ENCODE peak calls at places on chromosome 19, in seven cellular contexts. One of them, this sample, is unnamed.

GRCh38 chr19:15274477-15274876 is 42.2 kb upstream of the EPHX3 start:
- DNase-seq in foreskin fibroblast: no peak
- DNase-seq in GM10248: no peak
- DNase-seq in nephron progenitor cell: no peak
- DNase-seq in fibroblast of the aortic adventitia: no peak
- DNase-seq in cardiac fibroblast: no peak
- DNase-seq in CD8-positive, alpha-beta T cell: no peak
- DNase-seq in this sample: no peak

GRCh38 chr19:14002571-14003278 is 3.4 kb downstream of the RFX1 start:
- DNase-seq in foreskin fibroblast: no peak
- DNase-seq in GM10248: peak
- DNase-seq in nephron progenitor cell: no peak
- DNase-seq in fibroblast of the aortic adventitia: no peak
- DNase-seq in cardiac fibroblast: no peak
- DNase-seq in CD8-positive, alpha-beta T cell: no peak
- DNase-seq in this sample: no peak

GRCh38 chr19:46860846-46861690 is at the start of gene ARHGAP35:
- DNase-seq in foreskin fibroblast: peak
- DNase-seq in GM10248: peak
- DNase-seq in nephron progenitor cell: peak
- DNase-seq in fibroblast of the aortic adventitia: no peak
- DNase-seq in cardiac fibroblast: peak
- DNase-seq in CD8-positive, alpha-beta T cell: no peak
- DNase-seq in this sample: no peak

GRCh38 chr19:1385816-1386215 is 2.1 kb downstream of the NDUFS7 start:
- DNase-seq in foreskin fibroblast: no peak
- DNase-seq in GM10248: no peak
- DNase-seq in nephron progenitor cell: no peak
- DNase-seq in fibroblast of the aortic adventitia: no peak
- DNase-seq in cardiac fibroblast: no peak
- DNase-seq in CD8-positive, alpha-beta T cell: no peak
- DNase-seq in this sample: no peak

GRCh38 chr19:19488041-19488874 is 27.1 kb downstream of the TSSK6 start:
- DNase-seq in foreskin fibroblast: peak
- DNase-seq in GM10248: no peak
- DNase-seq in nephron progenitor cell: no peak
- DNase-seq in fibroblast of the aortic adventitia: peak
- DNase-seq in cardiac fibroblast: peak
- DNase-seq in CD8-positive, alpha-beta T cell: no peak
- DNase-seq in this sample: no peak

GRCh38 chr19:19549804-19550453 is 11.9 kb downstream of the CILP2 start:
- DNase-seq in foreskin fibroblast: no peak
- DNase-seq in GM10248: no peak
- DNase-seq in nephron progenitor cell: no peak
- DNase-seq in fibroblast of the aortic adventitia: no peak
- DNase-seq in cardiac fibroblast: no peak
- DNase-seq in CD8-positive, alpha-beta T cell: no peak
- DNase-seq in this sample: no peak

GRCh38 chr19:34962281-34962944 is 1.6 kb downstream of the ZNF792 start:
- DNase-seq in foreskin fibroblast: no peak
- DNase-seq in GM10248: no peak
- DNase-seq in nephron progenitor cell: no peak
- DNase-seq in fibroblast of the aortic adventitia: peak
- DNase-seq in cardiac fibroblast: no peak
- DNase-seq in CD8-positive, alpha-beta T cell: no peak
- DNase-seq in this sample: no peak

GRCh38 chr19:42989851-42990250 is 36.4 kb downstream of the PSG11 start:
- DNase-seq in foreskin fibroblast: no peak
- DNase-seq in GM10248: no peak
- DNase-seq in nephron progenitor cell: no peak
- DNase-seq in fibroblast of the aortic adventitia: no peak
- DNase-seq in cardiac fibroblast: no peak
- DNase-seq in CD8-positive, alpha-beta T cell: no peak
- DNase-seq in this sample: no peak

GRCh38 chr19:56538761-56539263 is at the start of gene ZFP28:
- DNase-seq in foreskin fibroblast: no peak
- DNase-seq in GM10248: no peak
- DNase-seq in nephron progenitor cell: peak
- DNase-seq in fibroblast of the aortic adventitia: no peak
- DNase-seq in cardiac fibroblast: no peak
- DNase-seq in CD8-positive, alpha-beta T cell: no peak
- DNase-seq in this sample: peak

GRCh38 chr19:45693168-45693788 is 812 bp downstream of the QPCTL start:
- DNase-seq in foreskin fibroblast: peak
- DNase-seq in GM10248: peak
- DNase-seq in nephron progenitor cell: peak
- DNase-seq in fibroblast of the aortic adventitia: peak
- DNase-seq in cardiac fibroblast: peak
- DNase-seq in CD8-positive, alpha-beta T cell: peak
- DNase-seq in this sample: peak

GRCh38 chr19:2084993-2085720 is 11.0 kb downstream of the MOB3A start:
- DNase-seq in foreskin fibroblast: peak
- DNase-seq in GM10248: peak
- DNase-seq in nephron progenitor cell: no peak
- DNase-seq in fibroblast of the aortic adventitia: no peak
- DNase-seq in cardiac fibroblast: peak
- DNase-seq in CD8-positive, alpha-beta T cell: peak
- DNase-seq in this sample: no peak

GRCh38 chr19:49492573-49493411 is 3.4 kb upstream of the RPS11 start:
- DNase-seq in foreskin fibroblast: peak
- DNase-seq in GM10248: no peak
- DNase-seq in nephron progenitor cell: no peak
- DNase-seq in fibroblast of the aortic adventitia: peak
- DNase-seq in cardiac fibroblast: peak
- DNase-seq in CD8-positive, alpha-beta T cell: no peak
- DNase-seq in this sample: no peak

GRCh38 chr19:2294377-2295335 is 12.7 kb upstream of the PEAK3 start:
- DNase-seq in foreskin fibroblast: peak
- DNase-seq in GM10248: no peak
- DNase-seq in nephron progenitor cell: no peak
- DNase-seq in fibroblast of the aortic adventitia: peak
- DNase-seq in cardiac fibroblast: peak
- DNase-seq in CD8-positive, alpha-beta T cell: no peak
- DNase-seq in this sample: no peak

GRCh38 chr19:46412034-46412982 is 1.1 kb downstream of the CCDC8 start:
- DNase-seq in foreskin fibroblast: peak
- DNase-seq in GM10248: no peak
- DNase-seq in nephron progenitor cell: no peak
- DNase-seq in fibroblast of the aortic adventitia: no peak
- DNase-seq in cardiac fibroblast: no peak
- DNase-seq in CD8-positive, alpha-beta T cell: no peak
- DNase-seq in this sample: no peak

GRCh38 chr19:48391100-48392005 is at the start of gene KDELR1:
- DNase-seq in foreskin fibroblast: peak
- DNase-seq in GM10248: peak
- DNase-seq in nephron progenitor cell: peak
- DNase-seq in fibroblast of the aortic adventitia: peak
- DNase-seq in cardiac fibroblast: peak
- DNase-seq in CD8-positive, alpha-beta T cell: peak
- DNase-seq in this sample: peak

GRCh38 chr19:13623686-13624405 is 117.6 kb upstream of the CACNA1A start:
- DNase-seq in foreskin fibroblast: no peak
- DNase-seq in GM10248: no peak
- DNase-seq in nephron progenitor cell: no peak
- DNase-seq in fibroblast of the aortic adventitia: no peak
- DNase-seq in cardiac fibroblast: no peak
- DNase-seq in CD8-positive, alpha-beta T cell: no peak
- DNase-seq in this sample: no peak

GRCh38 chr19:3512562-3512961 is 6.5 kb downstream of the FZR1 start:
- DNase-seq in foreskin fibroblast: no peak
- DNase-seq in GM10248: no peak
- DNase-seq in nephron progenitor cell: no peak
- DNase-seq in fibroblast of the aortic adventitia: no peak
- DNase-seq in cardiac fibroblast: no peak
- DNase-seq in CD8-positive, alpha-beta T cell: no peak
- DNase-seq in this sample: no peak

GRCh38 chr19:14507704-14508246 is 10.4 kb downstream of the DNAJB1 start:
- DNase-seq in foreskin fibroblast: peak
- DNase-seq in GM10248: no peak
- DNase-seq in nephron progenitor cell: no peak
- DNase-seq in fibroblast of the aortic adventitia: peak
- DNase-seq in cardiac fibroblast: peak
- DNase-seq in CD8-positive, alpha-beta T cell: no peak
- DNase-seq in this sample: no peak

GRCh38 chr19:15836595-15837398 is 21.3 kb upstream of the OR10H1 start:
- DNase-seq in foreskin fibroblast: peak
- DNase-seq in GM10248: peak
- DNase-seq in nephron progenitor cell: no peak
- DNase-seq in fibroblast of the aortic adventitia: peak
- DNase-seq in cardiac fibroblast: peak
- DNase-seq in CD8-positive, alpha-beta T cell: peak
- DNase-seq in this sample: no peak

GRCh38 chr19:52520013-52520412 is 7.5 kb upstream of the ZNF808 start:
- DNase-seq in foreskin fibroblast: no peak
- DNase-seq in GM10248: no peak
- DNase-seq in nephron progenitor cell: no peak
- DNase-seq in fibroblast of the aortic adventitia: no peak
- DNase-seq in cardiac fibroblast: no peak
- DNase-seq in CD8-positive, alpha-beta T cell: no peak
- DNase-seq in this sample: no peak

GRCh38 chr19:4851551-4852290 is 15.7 kb downstream of the PLIN3 start:
- DNase-seq in foreskin fibroblast: peak
- DNase-seq in GM10248: peak
- DNase-seq in nephron progenitor cell: peak
- DNase-seq in fibroblast of the aortic adventitia: peak
- DNase-seq in cardiac fibroblast: peak
- DNase-seq in CD8-positive, alpha-beta T cell: peak
- DNase-seq in this sample: peak

GRCh38 chr19:57280913-57281425 is 684 bp downstream of the ZNF460 start:
- DNase-seq in foreskin fibroblast: no peak
- DNase-seq in GM10248: peak
- DNase-seq in nephron progenitor cell: no peak
- DNase-seq in fibroblast of the aortic adventitia: peak
- DNase-seq in cardiac fibroblast: peak
- DNase-seq in CD8-positive, alpha-beta T cell: peak
- DNase-seq in this sample: no peak

GRCh38 chr19:18415177-18415867 is 3.9 kb upstream of the SSBP4 start:
- DNase-seq in foreskin fibroblast: peak
- DNase-seq in GM10248: no peak
- DNase-seq in nephron progenitor cell: peak
- DNase-seq in fibroblast of the aortic adventitia: peak
- DNase-seq in cardiac fibroblast: peak
- DNase-seq in CD8-positive, alpha-beta T cell: no peak
- DNase-seq in this sample: no peak

DNA sequence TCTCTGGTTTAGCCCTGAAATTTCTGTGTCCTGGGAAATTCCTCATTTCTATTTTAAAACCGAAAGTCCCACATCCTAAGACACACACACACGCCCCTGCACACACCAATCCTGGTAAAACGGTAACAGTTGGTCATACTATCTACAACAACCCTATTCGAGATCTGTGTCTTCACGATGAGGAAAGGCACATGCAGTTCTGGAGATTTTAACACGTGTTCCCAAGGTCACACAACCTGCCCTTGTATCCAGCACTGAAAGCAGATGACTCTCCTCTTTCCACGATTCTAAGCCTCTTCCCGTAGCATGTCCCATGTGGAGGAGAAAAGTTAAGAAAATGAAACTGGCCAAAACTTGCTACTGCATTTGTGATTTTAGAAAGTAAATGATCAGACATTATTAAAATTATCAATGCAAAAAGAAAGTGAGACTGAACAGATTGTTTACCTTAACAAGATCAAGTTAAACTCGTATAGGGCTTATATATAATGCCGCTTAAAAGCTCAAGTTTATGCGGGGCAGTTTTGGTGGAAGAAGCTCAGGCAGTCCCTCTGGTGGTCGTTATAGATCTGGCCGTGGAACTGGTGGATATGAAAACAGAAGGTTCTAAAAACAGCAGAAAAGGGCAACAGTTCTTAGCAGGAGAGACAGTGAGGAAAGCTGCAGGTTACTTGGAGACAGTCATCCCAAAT is 32.7 kb downstream of the VSTM1 start:
- DNase-seq in foreskin fibroblast: peak
- DNase-seq in GM10248: no peak
- DNase-seq in nephron progenitor cell: no peak
- DNase-seq in fibroblast of the aortic adventitia: peak
- DNase-seq in cardiac fibroblast: peak
- DNase-seq in CD8-positive, alpha-beta T cell: no peak
- DNase-seq in this sample: no peak
- TF ChIP-seq CTCF in foreskin fibroblast: peak
- TF ChIP-seq CTCF in GM10248: no peak
- TF ChIP-seq CTCF in nephron progenitor cell: peak
- TF ChIP-seq CTCF in fibroblast of the aortic adventitia: peak
- TF ChIP-seq CTCF in cardiac fibroblast: peak
- TF ChIP-seq CTCF in CD8-positive, alpha-beta T cell: no peak
- TF ChIP-seq CTCF in this sample: peak

GRCh38 chr19:36030264-36031148 is 2.2 kb downstream of the CLIP3 start:
- DNase-seq in foreskin fibroblast: peak
- DNase-seq in GM10248: no peak
- DNase-seq in nephron progenitor cell: no peak
- DNase-seq in fibroblast of the aortic adventitia: peak
- DNase-seq in cardiac fibroblast: peak
- DNase-seq in CD8-positive, alpha-beta T cell: no peak
- DNase-seq in this sample: no peak
- TF ChIP-seq CTCF in foreskin fibroblast: peak
- TF ChIP-seq CTCF in GM10248: no peak
- TF ChIP-seq CTCF in nephron progenitor cell: no peak
- TF ChIP-seq CTCF in fibroblast of the aortic adventitia: no peak
- TF ChIP-seq CTCF in cardiac fibroblast: peak
- TF ChIP-seq CTCF in CD8-positive, alpha-beta T cell: no peak
- TF ChIP-seq CTCF in this sample: no peak

GRCh38 chr19:40714519-40715299 is 2.0 kb downstream of the COQ8B start:
- DNase-seq in foreskin fibroblast: peak
- DNase-seq in GM10248: peak
- DNase-seq in nephron progenitor cell: peak
- DNase-seq in fibroblast of the aortic adventitia: peak
- DNase-seq in cardiac fibroblast: peak
- DNase-seq in CD8-positive, alpha-beta T cell: peak
- DNase-seq in this sample: peak
- TF ChIP-seq CTCF in foreskin fibroblast: no peak
- TF ChIP-seq CTCF in GM10248: peak
- TF ChIP-seq CTCF in nephron progenitor cell: no peak
- TF ChIP-seq CTCF in fibroblast of the aortic adventitia: peak
- TF ChIP-seq CTCF in cardiac fibroblast: no peak
- TF ChIP-seq CTCF in CD8-positive, alpha-beta T cell: no peak
- TF ChIP-seq CTCF in this sample: no peak

DNA sequence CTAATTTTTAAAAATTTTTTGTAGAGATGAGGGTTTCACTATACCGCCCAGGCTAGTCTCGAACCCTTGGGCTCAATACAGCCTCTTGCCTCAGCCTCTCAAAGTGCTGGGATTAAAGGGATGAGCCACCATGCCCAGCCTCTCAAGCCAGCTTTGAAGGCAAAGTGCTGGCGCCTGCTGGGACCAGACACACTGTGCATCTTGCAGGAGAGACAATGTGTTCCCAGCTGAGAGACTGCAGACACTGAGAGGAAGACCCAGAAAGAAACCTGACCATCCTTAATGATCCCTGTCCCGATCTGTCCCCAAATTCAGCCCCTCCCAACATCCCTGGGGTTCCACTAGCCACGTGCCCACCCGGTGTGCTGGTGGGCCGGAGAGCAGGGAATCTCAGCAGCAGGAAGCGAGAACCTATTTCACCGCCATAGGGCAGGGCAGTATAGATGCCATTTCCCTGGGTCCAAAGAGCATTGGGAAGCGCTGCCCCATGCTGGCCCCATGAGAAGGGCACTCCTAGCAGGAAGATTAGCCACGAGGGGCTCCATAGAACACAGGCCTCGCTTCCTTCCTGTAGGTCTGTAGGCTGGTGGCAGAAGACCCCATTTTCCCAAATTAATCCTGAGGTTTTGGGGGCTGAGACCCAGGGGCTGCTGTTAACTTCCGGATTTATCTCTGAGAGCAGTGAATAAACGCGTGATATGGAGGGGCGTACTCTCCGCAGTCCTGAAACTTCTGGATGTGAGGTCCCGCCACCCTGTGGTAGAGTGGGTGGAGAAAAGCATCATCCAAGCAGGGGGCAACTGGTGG is 968 bp downstream of the RAVER1 start:
- DNase-seq in foreskin fibroblast: no peak
- DNase-seq in GM10248: no peak
- DNase-seq in nephron progenitor cell: no peak
- DNase-seq in fibroblast of the aortic adventitia: no peak
- DNase-seq in cardiac fibroblast: no peak
- DNase-seq in CD8-positive, alpha-beta T cell: no peak
- DNase-seq in this sample: no peak
- TF ChIP-seq CTCF in foreskin fibroblast: no peak
- TF ChIP-seq CTCF in GM10248: no peak
- TF ChIP-seq CTCF in nephron progenitor cell: no peak
- TF ChIP-seq CTCF in fibroblast of the aortic adventitia: no peak
- TF ChIP-seq CTCF in cardiac fibroblast: no peak
- TF ChIP-seq CTCF in CD8-positive, alpha-beta T cell: no peak
- TF ChIP-seq CTCF in this sample: no peak

This sample was measured in progenitor cell of endocrine pancreas.